ENCODE peak calls at places on chromosome 4, in eight cellular contexts. Z, C, B, M, Q, F, D and A are unnamed samples.

GRCh38 chr4:103692615-103693014 is 27.2 kb downstream of the TACR3 start:
- DNase-seq in Z (no peak), C (no peak), B (no peak), M (no peak), Q (no peak), F (no peak), D (no peak), A (no peak)

GRCh38 chr4:19382993-19383392 is 868.7 kb upstream of the SLIT2 start:
- DNase-seq in Z (no peak), C (no peak), B (no peak), M (peak; percentile 37), Q (no peak), F (peak; percentile 94), D (no peak), A (peak; percentile 15)

GRCh38 chr4:186948361-186949291 is 225.0 kb upstream of the FAT1 start:
- DNase-seq in Z (no peak), C (no peak), B (no peak), M (peak; percentile 83), Q (no peak), F (peak; percentile 20), D (no peak), A (peak; percentile 57)

GRCh38 chr4:3217266-3217665 is 31.7 kb upstream of the MSANTD1 start:
- DNase-seq in Z (no peak), C (no peak), B (no peak), M (no peak), Q (no peak), F (no peak), D (no peak), A (no peak)

GRCh38 chr4:7276538-7276937 is 84.2 kb downstream of the SORCS2 start:
- DNase-seq in Z (no peak), C (no peak), B (no peak), M (no peak), Q (no peak), F (peak; percentile 37), D (no peak), A (no peak)

GRCh38 chr4:8336412-8337075 is 67.0 kb downstream of the HTRA3 start:
- DNase-seq in Z (no peak), C (no peak), B (peak; percentile 31), M (peak; percentile 55), Q (no peak), F (peak; percentile 56), D (no peak), A (peak; percentile 66)

GRCh38 chr4:36006226-36006625 is 238.1 kb downstream of the ARAP2 start:
- DNase-seq in Z (no peak), C (no peak), B (no peak), M (peak; percentile 46), Q (no peak), F (peak; percentile 5), D (no peak), A (peak; percentile 91)

GRCh38 chr4:144689125-144689524 is 43.2 kb downstream of the HHIP start:
- DNase-seq in Z (no peak), C (no peak), B (no peak), M (no peak), Q (no peak), F (no peak), D (no peak), A (no peak)

GRCh38 chr4:100721077-100721476 is 203.3 kb upstream of the EMCN start:
- DNase-seq in Z (no peak), C (no peak), B (no peak), M (no peak), Q (no peak), F (no peak), D (no peak), A (no peak)

GRCh38 chr4:2796261-2797187 is 3.6 kb downstream of the SH3BP2 start:
- DNase-seq in Z (no peak), C (no peak), B (no peak), M (peak; percentile 52), Q (no peak), F (no peak), D (no peak), A (peak; percentile 81)

GRCh38 chr4:88761861-88762523 is 64.4 kb upstream of the NAP1L5 start:
- DNase-seq in Z (no peak), C (no peak), B (no peak), M (no peak), Q (no peak), F (no peak), D (no peak), A (no peak)

GRCh38 chr4:189600598-189601435 is 339.9 kb upstream of the FRG1 start:
- DNase-seq in Z (no peak), C (no peak), B (no peak), M (no peak), Q (no peak), F (no peak), D (no peak), A (no peak)